ENCODE peak calls at places on chromosomes 1 and 21, in four cellular contexts. T is K562, M is endothelial cell of umbilical vein, F is keratinocyte. A is an unnamed sample. For H3K9me1, the result is how much of the 10 kb centered on the place peaks cover.

GRCh38 chr1:34642679-34643078 is 112.2 kb upstream of the GJB5 start:
- DNase-seq in F (no peak), M (no peak), T (no peak), A (no peak)

GRCh38 chr1:7093297-7093696 is 308.0 kb downstream of the CAMTA1 start:
- DNase-seq in T (no peak), M (no peak), F (no peak), A (no peak)

GRCh38 chr21:34808569-34809204 is 139.9 kb downstream of the CLIC6 start:
- DNase-seq in F (no peak), M (peak), T (no peak), A (peak)

GRCh38 chr1:7379445-7379971 is 391.6 kb upstream of the VAMP3 start:
- DNase-seq in T (no peak), M (peak), F (peak), A (peak)

GRCh38 chr1:198531891-198532290 is 8.6 kb downstream of the ATP6V1G3 start:
- DNase-seq in F (no peak), T (no peak), M (no peak), A (no peak)

GRCh38 chr1:226128487-226129075 is 58.0 kb downstream of the ACBD3 start:
- DNase-seq in F (no peak), M (no peak), T (no peak), A (peak)

GRCh38 chr1:156677616-156678596 is 699 bp upstream of the NES start:
- DNase-seq in M (peak), F (no peak), T (peak), A (peak)

GRCh38 chr1:6475381-6476133 is 9.6 kb upstream of the TNFRSF25 start:
- DNase-seq in T (peak), M (no peak), F (no peak), A (no peak)

GRCh38 chr1:222974496-222974895 is 159.7 kb downstream of the DISP1 start:
- DNase-seq in M (peak), T (no peak), F (no peak), A (peak)

GRCh38 chr1:225437710-225438437 is 10.0 kb upstream of the LBR start:
- DNase-seq in F (no peak), M (peak), T (peak), A (peak)

GRCh38 chr1:58005212-58005611 is 541.3 kb downstream of the OMA1 start:
- DNase-seq in F (no peak), M (no peak), T (no peak), A (no peak)

GRCh38 chr1:234975122-234975940 is 153.3 kb downstream of the TOMM20 start:
- DNase-seq in M (peak), F (peak), T (peak), A (peak)

GRCh38 chr1:230517786-230518185 is 91.7 kb upstream of the PGBD5 start:
- DNase-seq in T (no peak), F (no peak), M (no peak), A (no peak)

GRCh38 chr1:2226525-2227340 is 1.4 kb upstream of the SKI start:
- DNase-seq in M (no peak), T (no peak), F (no peak), A (no peak)

GRCh38 chr1:34101151-34101550 is 63.9 kb downstream of the CSMD2 start:
- DNase-seq in F (no peak), M (no peak), T (no peak), A (peak)

GRCh38 chr1:114331936-114332335 is 178.3 kb upstream of the SYT6 start:
- DNase-seq in M (no peak), F (no peak), T (no peak), A (no peak)

GRCh38 chr1:114336360-114336759 is 174.6 kb downstream of the TRIM33 start:
- DNase-seq in F (peak), M (no peak), T (no peak), A (no peak)

GRCh38 chr1:114333670-114334069 is 177.3 kb downstream of the TRIM33 start:
- DNase-seq in T (no peak), M (no peak), F (no peak), A (no peak)

GRCh38 chr1:114335273-114335672 is 175.7 kb downstream of the TRIM33 start:
- DNase-seq in M (no peak), F (no peak), T (no peak), A (no peak)

DNA sequence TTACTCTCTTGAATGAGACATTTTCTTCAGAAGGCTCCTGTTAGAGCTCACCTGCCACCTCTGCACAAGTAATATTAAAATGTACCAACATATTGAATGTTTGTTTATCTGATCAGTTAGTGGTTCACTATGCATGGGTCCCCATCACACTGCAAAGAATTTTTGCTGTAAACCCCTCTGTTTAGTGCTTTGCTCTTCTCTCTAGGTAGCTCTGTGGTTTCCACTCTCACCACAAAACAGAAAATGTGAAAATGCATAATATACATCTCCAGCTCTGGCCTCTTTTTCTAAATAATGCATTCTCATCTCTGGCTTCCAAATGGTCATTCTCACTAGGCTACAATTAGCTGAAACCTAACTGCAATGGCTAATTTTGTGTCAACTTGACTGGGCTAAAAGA is 176.7 kb downstream of the TRIM33 start:
- DNase-seq in T (no peak), M (no peak), F (no peak), A (no peak)
- H3K9me1 ChIP-seq in T (under half), M (under half), F (under half), A (under half)

DNA sequence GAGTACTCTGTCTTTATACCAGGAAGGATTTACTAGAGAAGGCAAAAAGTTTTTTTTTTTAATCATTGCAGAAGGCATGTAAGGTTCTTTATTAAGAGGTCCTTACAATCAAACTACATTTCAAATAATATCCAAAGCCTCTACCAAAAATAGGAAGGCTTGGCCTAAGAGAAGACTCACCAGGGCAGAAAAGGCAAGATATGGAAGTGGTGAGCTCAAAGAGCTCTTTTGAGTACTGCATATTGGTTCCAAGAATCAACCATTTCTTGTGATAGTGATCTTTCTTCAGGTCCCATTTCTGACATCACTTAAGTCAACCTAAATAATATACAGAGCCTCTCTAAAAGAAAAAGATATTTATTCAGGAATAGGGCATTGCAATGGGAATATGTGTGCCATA is 153.2 kb downstream of the FASLG start:
- DNase-seq in T (no peak), F (no peak), M (no peak), A (no peak)
- H3K9me1 ChIP-seq in T (under half), F (under half), M (under half), A (under half)

GRCh38 chr1:159929155-159930051 is 4.1 kb upstream of the TAGLN2 start:
- DNase-seq in M (no peak), T (peak), F (peak), A (no peak)

GRCh38 chr1:159927887-159928431 is 2.7 kb upstream of the TAGLN2 start:
- DNase-seq in T (no peak), F (no peak), M (no peak), A (no peak)

GRCh38 chr1:159930216-159930615 is 4.9 kb upstream of the TAGLN2 start:
- DNase-seq in T (no peak), F (no peak), M (no peak), A (no peak)

GRCh38 chr1:159927211-159927886 is 2.0 kb upstream of the TAGLN2 start:
- DNase-seq in M (no peak), F (no peak), T (no peak), A (no peak)

GRCh38 chr1:159928491-159929050 is 3.3 kb upstream of the TAGLN2 start:
- DNase-seq in M (no peak), F (no peak), T (no peak), A (no peak)
- H3K9me1 ChIP-seq in M (under half), F (under half), T (under half), A (under half)

DNA sequence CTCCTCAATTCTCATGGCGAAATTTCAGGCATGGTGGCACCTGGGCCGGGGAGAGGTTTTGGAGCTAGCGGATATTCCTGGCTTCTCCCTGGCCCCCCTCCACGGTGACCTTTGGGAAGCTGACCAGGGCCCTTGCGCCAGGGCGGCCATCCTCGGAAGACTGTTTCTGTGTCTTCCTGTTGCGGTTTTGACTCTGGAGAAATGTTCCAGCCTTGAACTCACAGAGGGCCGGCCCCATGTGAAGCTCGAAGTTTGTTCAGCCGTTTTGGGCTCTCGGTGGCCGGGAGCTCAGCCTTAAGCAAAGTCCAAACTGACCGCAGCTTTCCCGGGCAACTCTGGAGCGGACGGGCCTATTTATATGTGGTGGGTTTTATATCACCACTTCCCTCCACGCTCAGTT is 17.0 kb upstream of the WNT4 start:
- DNase-seq in F (no peak), T (no peak), M (no peak), A (no peak)
- H3K9me1 ChIP-seq in F (under half), T (under half), M (under half), A (under half)

GRCh38 chr21:41228006-41228370 is 60.0 kb downstream of the BACE2 start:
- DNase-seq in F (no peak), T (no peak), M (no peak), A (peak)
- H3K9me1 ChIP-seq in F (under half), T (under half), M (under half), A (under half)

DNA sequence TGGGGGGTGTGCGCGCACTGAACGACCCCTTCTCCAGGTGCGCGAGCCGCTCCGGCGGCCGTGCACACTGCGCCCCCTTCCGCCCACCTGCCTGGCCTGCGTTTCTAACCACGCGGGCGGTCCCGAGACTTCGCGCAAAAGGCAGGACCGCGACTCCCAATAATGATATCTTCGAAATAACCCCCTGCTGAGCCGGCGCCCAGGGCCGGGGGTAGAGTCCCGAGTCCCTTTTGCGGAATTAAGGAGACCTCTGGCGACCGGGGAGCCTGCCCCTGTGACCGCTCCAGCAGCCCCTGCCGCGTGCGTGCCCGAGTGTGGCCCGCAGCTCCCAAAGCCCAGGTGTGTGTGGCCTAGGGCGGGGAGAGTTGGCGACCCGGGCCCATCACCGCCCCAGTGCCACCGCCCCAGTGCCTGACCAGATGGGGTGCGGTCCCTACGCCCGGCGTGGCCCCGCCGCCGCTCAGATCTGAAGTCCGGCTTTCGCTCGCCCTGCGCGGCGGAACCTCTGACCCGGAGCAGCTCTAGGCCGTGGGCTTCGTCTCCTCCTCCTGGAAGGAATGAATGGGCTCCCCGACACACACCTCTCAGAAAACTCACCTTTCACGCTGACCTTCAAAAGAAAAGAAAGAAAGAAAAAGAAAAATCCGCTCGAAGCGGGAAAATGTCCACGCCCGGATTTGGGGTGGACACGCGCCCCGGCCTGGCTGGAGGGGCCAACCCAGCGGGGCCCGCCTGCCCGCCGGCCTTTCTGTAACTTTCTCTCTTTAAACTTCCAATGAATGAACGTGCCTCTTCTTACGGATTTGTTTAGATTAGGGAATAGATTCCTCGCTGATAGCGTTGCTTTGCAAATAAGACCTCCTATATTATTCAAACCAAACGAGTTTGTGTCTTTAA is 5.5 kb upstream of the SIM2 start:
- DNase-seq in F (no peak), T (no peak), M (no peak), A (no peak)
- H3K9me1 ChIP-seq in F (under half), T (under half), M (under half), A (under half)

GRCh38 chr1:168371477-168371876 is 90.8 kb downstream of the TBX19 start:
- DNase-seq in T (no peak), F (no peak), M (no peak), A (no peak)
- H3K9me1 ChIP-seq in T (under half), F (under half), M (under half), A (under half)

A was measured in IMR-90.